ENCODE peak calls at places on chromosomes 11 and 22, in ten cellular contexts. G is hippocampal formation; W is MCF 10A; E is DMS153; O is dorsolateral prefrontal cortex; T is thoracic aorta; U is upper lobe of left lung; N is activated T-cell treated with anti-CD3 and anti-CD28 coated beads, Interleukin-2, amount 50 U/mL, for 72 hours; B is WTC11; X is GM20000. D is an unnamed sample.

GRCh38 chr11:294795-295194 is 4.5 kb downstream of the IFITM5 start:
- DNase-seq in W (no peak), B (no peak), U (no peak), E (no peak), T (no peak), O (no peak), X (no peak), G (no peak), N (no peak), D (no peak)

GRCh38 chr11:57387284-57388030 is 3.0 kb downstream of the PRG2 start:
- DNase-seq in W (no peak), T (no peak), X (no peak), G (no peak), N (no peak), E (no peak), O (no peak), B (no peak), U (no peak), D (no peak)

GRCh38 chr22:26904483-26904882 is 247.1 kb downstream of the MIAT start:
- DNase-seq in W (no peak), T (no peak), N (no peak), X (no peak), O (no peak), E (no peak), B (no peak), G (no peak), U (no peak), D (no peak)

GRCh38 chr11:31816467-31817053 is 5.4 kb upstream of the PAX6 start:
- DNase-seq in G (no peak), T (no peak), E (no peak), O (no peak), B (peak; percentile 46), W (no peak), X (peak; percentile 55), U (no peak), N (no peak), D (no peak)

GRCh38 chr11:8652140-8652539 is 30.3 kb downstream of the TRIM66 start:
- DNase-seq in T (no peak), G (no peak), B (no peak), U (no peak), O (no peak), E (no peak), X (no peak), W (peak; percentile 90), N (no peak), D (no peak)

GRCh38 chr11:65613091-65613928 is 711 bp downstream of the MAP3K11 start:
- DNase-seq in X (no peak), W (no peak), E (no peak), N (peak; percentile 38), G (no peak), T (no peak), U (no peak), B (no peak), O (no peak), D (no peak)

GRCh38 chr11:106152824-106153223 is 75.4 kb downstream of the AASDHPPT start:
- DNase-seq in O (no peak), T (no peak), N (no peak), B (no peak), E (no peak), G (no peak), U (no peak), W (no peak), X (no peak), D (no peak)

GRCh38 chr11:105861225-105861624 is 160.8 kb downstream of the MSANTD4 start:
- DNase-seq in U (no peak), O (no peak), X (no peak), G (no peak), W (peak; percentile 18), T (no peak), N (no peak), E (peak; percentile 7), B (no peak), D (no peak)

GRCh38 chr11:126284829-126285228 is 1.9 kb downstream of the TIRAP start:
- DNase-seq in T (peak; percentile 61), W (peak; percentile 98), O (peak; percentile 64), G (no peak), N (peak; percentile 89), E (peak; percentile 83), X (peak; percentile 77), B (no peak), U (peak; percentile 76), D (no peak)

GRCh38 chr11:12727556-12728070 is 53.4 kb downstream of the TEAD1 start:
- DNase-seq in N (no peak), U (no peak), E (no peak), O (no peak), G (no peak), T (no peak), B (no peak), X (no peak), W (no peak), D (no peak)

GRCh38 chr11:66082936-66083698 is 13.0 kb downstream of the PACS1 start:
- DNase-seq in B (no peak), T (no peak), O (no peak), W (peak; percentile 34), E (peak; percentile 74), N (no peak), U (no peak), G (no peak), X (no peak), D (no peak)

GRCh38 chr22:39519681-39520053 is 695 bp upstream of the ATF4 start:
- DNase-seq in E (no peak), N (no peak), T (no peak), U (peak; percentile 71), O (peak; percentile 65), X (peak; percentile 66), W (peak; percentile 69), B (peak; percentile 69), G (peak; percentile 54), D (no peak)

GRCh38 chr11:111811445-111811844 is 45.3 kb upstream of the PPP2R1B start:
- DNase-seq in E (no peak), G (no peak), N (no peak), W (no peak), U (no peak), B (no peak), O (no peak), X (no peak), T (no peak), D (no peak)

GRCh38 chr22:19559956-19560355 is 35.7 kb upstream of the CLDN5 start:
- DNase-seq in W (no peak), U (no peak), G (no peak), N (no peak), X (no peak), O (no peak), B (no peak), E (no peak), T (no peak), D (no peak)

GRCh38 chr11:133889188-133889587 is 43.9 kb upstream of the SPATA19 start:
- DNase-seq in U (no peak), O (no peak), N (no peak), X (no peak), B (no peak), G (no peak), T (no peak), W (no peak), E (no peak), D (no peak)

GRCh38 chr11:16043617-16044016 is 312.7 kb downstream of the SOX6 start:
- DNase-seq in T (no peak), E (no peak), W (no peak), O (no peak), U (no peak), B (no peak), N (no peak), G (no peak), X (no peak), D (no peak)

GRCh38 chr11:77590194-77590591 is 440 bp downstream of the AQP11 start:
- DNase-seq in U (peak; percentile 31), E (peak; percentile 48), G (peak; percentile 59), W (peak; percentile 4), T (no peak), N (no peak), B (peak; percentile 34), X (no peak), O (peak; percentile 64), D (no peak)

GRCh38 chr22:19706661-19707151 is 7.6 kb upstream of the SEPTIN5 start:
- DNase-seq in T (no peak), U (no peak), W (no peak), X (no peak), E (no peak), B (no peak), N (no peak), G (no peak), O (no peak), D (no peak)

GRCh38 chr22:36097880-36098279 is 62.7 kb downstream of the APOL3 start:
- DNase-seq in N (no peak), X (no peak), B (no peak), E (no peak), G (no peak), U (no peak), O (no peak), W (peak; percentile 37), T (no peak), D (no peak)

GRCh38 chr11:34633990-34634725 is 13.3 kb downstream of the EHF start:
- DNase-seq in B (no peak), W (peak; percentile 52), U (no peak), E (peak; percentile 28), G (no peak), T (no peak), X (peak; percentile 25), N (no peak), O (no peak), D (no peak)

GRCh38 chr22:46053563-46054090 is 76.7 kb upstream of the WNT7B start:
- DNase-seq in U (peak; percentile 84), B (no peak), G (peak; percentile 83), E (no peak), T (no peak), O (peak; percentile 80), W (peak; percentile 86), X (peak; percentile 68), N (peak; percentile 59), D (no peak)